ENCODE peak calls at places on chromosomes 11 and 22, in four cellular contexts. K, U, R and M are unnamed samples.

GRCh38 chr22:18056802-18057474 is 20.9 kb upstream of the PEX26 start:
- DNase-seq in R (peak; percentile 56), U (no peak), K (no peak), M (no peak)

GRCh38 chr11:33557201-33557600 is 143.4 kb downstream of the C11orf91 start:
- DNase-seq in U (no peak), K (no peak), R (no peak), M (no peak)

GRCh38 chr11:125168875-125169537 is 4.5 kb downstream of the PKNOX2 start:
- DNase-seq in R (no peak), U (no peak), K (no peak), M (no peak)

GRCh38 chr11:76653674-76654309 is 16.8 kb downstream of the LRRC32 start:
- DNase-seq in R (no peak), K (no peak), U (no peak), M (no peak)

GRCh38 chr11:96188625-96189006 is 154.4 kb downstream of the MAML2 start:
- DNase-seq in K (peak; percentile 14), R (peak; percentile 75), U (no peak), M (no peak)

GRCh38 chr11:61682093-61682732 is 2.0 kb downstream of the DAGLA start:
- DNase-seq in K (peak; percentile 99), U (peak; percentile 25), R (no peak), M (no peak)

GRCh38 chr11:67248653-67249052 is 17.6 kb upstream of the GRK2 start:
- DNase-seq in U (no peak), R (no peak), K (peak; percentile 40), M (no peak)

GRCh38 chr11:111419641-111420327 is 40.7 kb upstream of the POU2AF1 start:
- DNase-seq in U (no peak), R (no peak), K (no peak), M (no peak)

GRCh38 chr22:28989035-28989464 is 72.6 kb downstream of the C22orf31 start:
- DNase-seq in K (no peak), U (no peak), R (no peak), M (no peak)

GRCh38 chr11:70567680-70568503 is 169.6 kb downstream of the CTTN start:
- DNase-seq in K (no peak), R (no peak), U (no peak), M (no peak)

GRCh38 chr11:2142300-2142759 is 3.1 kb upstream of the IGF2 start:
- DNase-seq in K (no peak), R (no peak), U (no peak), M (no peak)

GRCh38 chr11:23398052-23398451 is 537.8 kb upstream of the CCDC179 start:
- DNase-seq in K (no peak), R (no peak), U (no peak), M (no peak)

GRCh38 chr11:18578975-18579598 is 9.4 kb downstream of the UEVLD start:
- DNase-seq in R (no peak), K (peak; percentile 93), U (no peak), M (no peak)

GRCh38 chr22:49727881-49728563 is 99.7 kb downstream of the BRD1 start:
- DNase-seq in R (no peak), K (no peak), U (peak; percentile 27), M (no peak)

GRCh38 chr11:116750070-116750718 is 22.6 kb downstream of the BUD13 start:
- DNase-seq in R (no peak), U (no peak), K (no peak), M (no peak)

GRCh38 chr22:50269573-50270301 is 443 bp downstream of the MAPK11 start:
- DNase-seq in K (no peak), U (peak; percentile 90), R (no peak), M (no peak)

GRCh38 chr11:86790867-86791849 is 9.2 kb upstream of the PRSS23 start:
- DNase-seq in R (no peak), K (no peak), U (no peak), M (no peak)

GRCh38 chr11:76236092-76237026 is 30.1 kb upstream of the WNT11 start:
- DNase-seq in K (no peak), U (peak; percentile 84), R (no peak), M (peak; percentile 88)

GRCh38 chr11:74634537-74634936 is 42.2 kb downstream of the POLD3 start:
- DNase-seq in R (no peak), K (peak; percentile 18), U (no peak), M (no peak)

GRCh38 chr11:68012843-68013610 is 2.9 kb downstream of the ALDH3B1 start:
- DNase-seq in K (peak; percentile 96), R (no peak), U (no peak), M (no peak)

GRCh38 chr11:113778111-113778910 is 1.3 kb upstream of the CLDN25 start:
- DNase-seq in R (no peak), K (peak; percentile 40), U (peak; percentile 58), M (no peak)

GRCh38 chr22:26615830-26616435 is 1.9 kb downstream of the CRYBB1 start:
- DNase-seq in U (no peak), R (no peak), K (no peak), M (no peak)

GRCh38 chr22:40076702-40077645 is 82.2 kb downstream of the FAM83F start:
- DNase-seq in K (no peak), R (no peak), U (no peak), M (no peak)

GRCh38 chr22:30044369-30044768 is 35.9 kb upstream of the HORMAD2 start:
- DNase-seq in K (peak; percentile 34), R (no peak), U (peak; percentile 45), M (no peak)

GRCh38 chr22:48960576-48960975 is 867.1 kb downstream of the BRD1 start:
- DNase-seq in K (no peak), U (no peak), R (no peak), M (no peak)

GRCh38 chr22:40030757-40031092 is 36.0 kb downstream of the FAM83F start:
- DNase-seq in U (no peak), R (no peak), K (no peak), M (no peak)

GRCh38 chr11:29657709-29658108 is 359.1 kb downstream of the KCNA4 start:
- DNase-seq in R (no peak), U (no peak), K (no peak), M (no peak)

GRCh38 chr22:31286360-31287255 is 5.7 kb downstream of the PIK3IP1 start:
- DNase-seq in U (no peak), R (no peak), K (no peak), M (no peak)

GRCh38 chr11:17607083-17607429 is 60.0 kb downstream of the OTOG start:
- DNase-seq in K (no peak), U (no peak), R (no peak), M (no peak)

GRCh38 chr11:120835601-120836228 is 188.2 kb upstream of the TBCEL start:
- DNase-seq in K (peak; percentile 5), R (peak; percentile 63), U (no peak), M (no peak)

GRCh38 chr11:66539526-66539925 is 6.3 kb downstream of the ZDHHC24 start:
- DNase-seq in U (no peak), R (no peak), K (no peak), M (no peak)

GRCh38 chr11:123384116-123384515 is 46.0 kb upstream of the GRAMD1B start:
- DNase-seq in R (no peak), U (no peak), K (no peak), M (no peak)

GRCh38 chr11:8905528-8906165 is 5.3 kb upstream of the AKIP1 start:
- DNase-seq in K (no peak), U (no peak), R (no peak), M (no peak)

GRCh38 chr11:8228206-8228605 is 35.5 kb downstream of the LMO1 start:
- DNase-seq in R (no peak), U (no peak), K (no peak), M (no peak)

DNA sequence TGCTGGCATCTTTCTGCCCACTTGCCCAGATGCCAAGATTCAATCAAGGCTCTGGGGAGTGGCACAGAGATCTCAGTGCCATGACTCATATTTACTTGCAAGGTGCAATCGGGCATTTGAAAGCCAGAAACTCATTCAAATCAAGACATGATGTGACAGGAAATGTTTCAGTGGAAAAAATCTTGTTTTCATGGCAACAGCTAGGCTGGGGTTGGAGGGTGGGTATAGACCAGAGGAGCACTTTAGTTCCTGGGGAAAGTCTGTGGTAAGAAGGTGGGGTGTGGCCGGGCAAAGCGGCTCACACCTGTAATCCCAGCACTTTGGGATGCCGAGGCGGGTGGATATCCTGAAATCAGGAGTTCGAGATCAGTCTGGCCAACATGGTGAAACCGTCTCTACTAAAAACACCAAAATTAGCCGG is 1.2 kb downstream of the MAJIN start:
- DNase-seq in K (no peak), R (no peak), U (no peak), M (no peak)
- TF ChIP-seq TCF12 in K (no peak), R (no peak), U (no peak), M (no peak)

GRCh38 chr22:25176175-25176574 is 23.5 kb upstream of the CRYBB3 start:
- DNase-seq in R (no peak), K (no peak), U (no peak), M (no peak)
- TF ChIP-seq GABPA in R (no peak), K (no peak), U (no peak), M (no peak)

GRCh38 chr22:19719488-19720021 is 3.8 kb upstream of the GP1BB start:
- DNase-seq in U (no peak), K (no peak), R (no peak), M (no peak)

GRCh38 chr22:19717691-19718254 is 3.5 kb downstream of the SEPTIN5 start:
- DNase-seq in K (no peak), R (no peak), U (peak; percentile 97), M (no peak)

GRCh38 chr22:19720150-19720827 is 3.0 kb upstream of the GP1BB start:
- DNase-seq in K (no peak), U (no peak), R (no peak), M (no peak)

GRCh38 chr22:19718255-19719054 is 4.2 kb downstream of the SEPTIN5 start:
- DNase-seq in U (no peak), R (no peak), K (no peak), M (no peak)

DNA sequence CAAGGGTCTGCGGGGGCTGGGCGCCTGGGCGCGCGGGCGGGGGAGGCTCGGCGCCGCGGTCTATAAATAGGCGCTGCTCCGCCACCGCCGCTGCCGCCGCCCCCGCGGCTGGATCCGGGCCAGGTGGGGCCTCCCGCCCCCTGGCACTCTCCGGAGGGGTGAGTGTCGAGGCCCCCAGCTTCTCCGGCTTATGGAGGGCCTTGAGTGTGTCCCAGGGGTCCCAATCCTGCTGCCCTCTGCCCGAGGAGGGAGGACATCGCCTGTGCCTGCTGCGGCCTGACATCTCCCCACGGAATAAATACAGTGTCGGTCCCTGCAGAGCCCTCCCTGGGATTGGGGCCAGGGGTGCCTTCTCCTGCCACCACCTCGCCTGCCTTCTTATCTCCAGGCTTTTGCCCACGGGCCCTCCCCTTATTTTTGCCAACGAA is 4.3 kb upstream of the GP1BB start:
- DNase-seq in U (no peak), K (no peak), R (no peak), M (no peak)
- TF ChIP-seq TCF12 in U (no peak), K (no peak), R (no peak), M (no peak)

GRCh38 chr22:32546935-32547334 is 72.3 kb downstream of the FBXO7 start:
- DNase-seq in K (no peak), U (no peak), R (no peak), M (no peak)

GRCh38 chr22:32548039-32548438 is 73.4 kb downstream of the FBXO7 start:
- DNase-seq in R (no peak), K (no peak), U (no peak), M (no peak)

GRCh38 chr22:32546480-32546879 is 71.9 kb downstream of the FBXO7 start:
- DNase-seq in K (no peak), U (no peak), R (no peak), M (no peak)

GRCh38 chr22:32544953-32545558 is 70.4 kb downstream of the FBXO7 start:
- DNase-seq in K (no peak), R (no peak), U (no peak), M (no peak)

GRCh38 chr22:32545801-32546200 is 71.2 kb downstream of the FBXO7 start:
- DNase-seq in U (no peak), R (no peak), K (peak; percentile 69), M (no peak)
- TF ChIP-seq GABPA in U (no peak), R (no peak), K (no peak), M (no peak)

GRCh38 chr11:94134651-94135512 is 6.2 kb downstream of the PANX1 start:
- DNase-seq in R (no peak), U (no peak), K (no peak), M (no peak)
- TF ChIP-seq TCF12 in R (no peak), U (peak; percentile 96), K (no peak), M (no peak)